ENCODE peak calls at places on chromosomes 3 and 15, in seven cellular contexts. X, M, Y, J, Q, P and D are unnamed samples.

GRCh38 chr3:32406481-32407408 is 15.1 kb downstream of the CMTM7 start:
- DNase-seq in X (peak), M (no peak), Y (no peak), J (no peak), Q (peak), P (no peak), D (no peak)

GRCh38 chr15:39851505-39852082 is 68.5 kb downstream of the GPR176 start:
- DNase-seq in X (no peak), M (no peak), Y (no peak), J (no peak), Q (no peak), P (no peak), D (no peak)

GRCh38 chr3:138023754-138024153 is 13.8 kb downstream of the CLDN18 start:
- DNase-seq in X (no peak), M (no peak), Y (no peak), J (no peak), Q (no peak), P (no peak), D (no peak)

GRCh38 chr15:51878446-51879386 is 49.3 kb downstream of the TMOD3 start:
- DNase-seq in X (no peak), M (no peak), Y (no peak), J (no peak), Q (no peak), P (peak), D (peak)

GRCh38 chr3:77321646-77322045 is 281.7 kb downstream of the ROBO2 start:
- DNase-seq in X (no peak), M (no peak), Y (no peak), J (no peak), Q (no peak), P (peak), D (no peak)

GRCh38 chr15:36841154-36841553 is 259.2 kb downstream of the MEIS2 start:
- DNase-seq in X (no peak), M (no peak), Y (no peak), J (no peak), Q (no peak), P (no peak), D (no peak)

GRCh38 chr3:153162513-153163348 is 705 bp downstream of the RAP2B start:
- DNase-seq in X (no peak), M (peak), Y (peak), J (peak), Q (peak), P (peak), D (peak)

GRCh38 chr15:89404023-89404422 is 69.4 kb upstream of the POLG start:
- DNase-seq in X (no peak), M (no peak), Y (no peak), J (no peak), Q (no peak), P (no peak), D (no peak)

GRCh38 chr3:31490502-31490901 is 42.2 kb upstream of the STT3B start:
- DNase-seq in X (no peak), M (no peak), Y (no peak), J (no peak), Q (no peak), P (no peak), D (no peak)

GRCh38 chr15:38842991-38843610 is 278.5 kb upstream of the RASGRP1 start:
- DNase-seq in X (no peak), M (no peak), Y (no peak), J (no peak), Q (no peak), P (no peak), D (no peak)

GRCh38 chr3:197300361-197300760 is 1.9 kb upstream of the DLG1 start:
- DNase-seq in X (no peak), M (no peak), Y (no peak), J (no peak), Q (no peak), P (no peak), D (no peak)

GRCh38 chr3:117921908-117922456 is 1112.7 kb downstream of the IGSF11 start:
- DNase-seq in X (no peak), M (no peak), Y (no peak), J (no peak), Q (no peak), P (no peak), D (no peak)

GRCh38 chr3:187744169-187745151 is 808 bp downstream of the BCL6 start:
- DNase-seq in X (peak), M (peak), Y (peak), J (peak), Q (peak), P (peak), D (peak)

GRCh38 chr15:90871097-90871715 is 2.8 kb downstream of the FURIN start:
- DNase-seq in X (no peak), M (no peak), Y (peak), J (peak), Q (no peak), P (no peak), D (peak)

GRCh38 chr3:13575459-13576061 is 26.6 kb downstream of the FBLN2 start:
- DNase-seq in X (no peak), M (no peak), Y (no peak), J (no peak), Q (no peak), P (no peak), D (no peak)

GRCh38 chr15:31977812-31978662 is 52.3 kb upstream of the CHRNA7 start:
- DNase-seq in X (peak), M (peak), Y (peak), J (peak), Q (peak), P (peak), D (no peak)

GRCh38 chr3:8846176-8846575 is 76.8 kb upstream of the OXTR start:
- DNase-seq in X (no peak), M (no peak), Y (no peak), J (no peak), Q (no peak), P (no peak), D (no peak)

GRCh38 chr3:15535757-15536156 is 14.3 kb upstream of the COLQ start:
- DNase-seq in X (no peak), M (peak), Y (no peak), J (no peak), Q (no peak), P (peak), D (peak)

GRCh38 chr3:149512073-149512782 is 37.7 kb downstream of the TM4SF4 start:
- DNase-seq in X (peak), M (no peak), Y (no peak), J (no peak), Q (peak), P (peak), D (peak)

GRCh38 chr3:184230603-184231528 is 1.5 kb downstream of the VWA5B2 start:
- DNase-seq in X (peak), M (no peak), Y (no peak), J (no peak), Q (peak), P (peak), D (no peak)

GRCh38 chr15:57619746-57620145 is 28.0 kb downstream of the MYZAP start:
- DNase-seq in X (no peak), M (no peak), Y (no peak), J (no peak), Q (no peak), P (no peak), D (no peak)

GRCh38 chr3:46711305-46711704 is 6.4 kb downstream of the PRSS50 start:
- DNase-seq in X (no peak), M (no peak), Y (no peak), J (no peak), Q (no peak), P (no peak), D (no peak)

GRCh38 chr3:160132226-160132625 is 93.0 kb upstream of the C3orf80 start:
- DNase-seq in X (no peak), M (no peak), Y (no peak), J (no peak), Q (no peak), P (no peak), D (no peak)

GRCh38 chr3:51974963-51975856 is at the start of gene ABHD14A:
- DNase-seq in X (peak), M (peak), Y (peak), J (peak), Q (peak), P (peak), D (peak)

GRCh38 chr15:83206971-83207621 is 527 bp downstream of the HDGFL3 start:
- DNase-seq in X (no peak), M (peak), Y (peak), J (no peak), Q (peak), P (peak), D (peak)

GRCh38 chr15:100686021-100686724 is 83.8 kb downstream of the ASB7 start:
- DNase-seq in X (no peak), M (no peak), Y (no peak), J (no peak), Q (no peak), P (no peak), D (no peak)

GRCh38 chr3:108391917-108392585 is 95.7 kb downstream of the HHLA2 start:
- DNase-seq in X (no peak), M (no peak), Y (no peak), J (no peak), Q (no peak), P (peak), D (no peak)

GRCh38 chr3:14118400-14119165 is 6.1 kb downstream of the CHCHD4 start:
- DNase-seq in X (no peak), M (no peak), Y (no peak), J (no peak), Q (no peak), P (peak), D (no peak)

GRCh38 chr3:187077537-187077936 is 61.8 kb downstream of the RPL39L start:
- DNase-seq in X (no peak), M (no peak), Y (no peak), J (no peak), Q (no peak), P (no peak), D (no peak)

GRCh38 chr3:124981472-124981871 is 46.9 kb upstream of the MUC13 start:
- DNase-seq in X (no peak), M (no peak), Y (no peak), J (no peak), Q (no peak), P (no peak), D (no peak)